ENCODE peak calls at places on chromosomes 3 and 15, in six cellular contexts. X is progenitor cell of endocrine pancreas; G is AG09309; Z is AG04450; N is CD4-positive, alpha-beta T cell; R is fibroblast of the aortic adventitia. P is an unnamed sample.

GRCh38 chr15:22989576-22990477 is 9.7 kb upstream of the CYFIP1 start:
- DNase-seq in X (no peak), G (no peak), Z (no peak), N (no peak), R (no peak), P (no peak)

GRCh38 chr3:13716540-13717221 is 163.2 kb downstream of the WNT7A start:
- DNase-seq in X (peak; percentile 6), G (no peak), Z (no peak), N (no peak), R (no peak), P (no peak)

GRCh38 chr3:157858821-157859220 is 247.4 kb downstream of the SHOX2 start:
- DNase-seq in X (no peak), G (no peak), Z (no peak), N (no peak), R (no peak), P (no peak)

GRCh38 chr3:100047455-100048141 is 66.7 kb downstream of the FILIP1L start:
- DNase-seq in X (no peak), G (peak; percentile 80), Z (peak; percentile 87), N (no peak), R (peak; percentile 59), P (no peak)

GRCh38 chr3:94210256-94210655 is 147.4 kb downstream of the NSUN3 start:
- DNase-seq in X (no peak), G (no peak), Z (no peak), N (no peak), R (no peak), P (no peak)

GRCh38 chr15:29348308-29348914 is 78.8 kb upstream of the NSMCE3 start:
- DNase-seq in X (no peak), G (no peak), Z (peak; percentile 2), N (no peak), R (no peak), P (no peak)

GRCh38 chr3:177831361-177831760 is 634.1 kb upstream of the TBL1XR1 start:
- DNase-seq in X (no peak), G (no peak), Z (no peak), N (no peak), R (no peak), P (no peak)

GRCh38 chr15:39358441-39359041 is 222.3 kb upstream of the THBS1 start:
- DNase-seq in X (no peak), G (no peak), Z (peak; percentile 37), N (no peak), R (peak; percentile 94), P (no peak)

GRCh38 chr3:14175383-14176037 is 2.9 kb downstream of the XPC start:
- DNase-seq in X (no peak), G (no peak), Z (no peak), N (peak; percentile 37), R (peak; percentile 30), P (no peak)

GRCh38 chr3:66464512-66464894 is 36.3 kb downstream of the LRIG1 start:
- DNase-seq in X (no peak), G (no peak), Z (no peak), N (no peak), R (peak; percentile 42), P (no peak)

GRCh38 chr15:83219026-83219425 is 11.4 kb upstream of the HDGFL3 start:
- DNase-seq in X (no peak), G (no peak), Z (no peak), N (no peak), R (peak; percentile 16), P (no peak)

GRCh38 chr3:15405448-15406050 is 21.8 kb downstream of the METTL6 start:
- DNase-seq in X (no peak), G (peak; percentile 27), Z (peak; percentile 23), N (no peak), R (peak; percentile 84), P (no peak)

GRCh38 chr3:31247850-31248618 is 284.7 kb upstream of the STT3B start:
- DNase-seq in X (no peak), G (no peak), Z (no peak), N (no peak), R (no peak), P (no peak)

GRCh38 chr3:45123030-45123429 is 23.1 kb downstream of the CDCP1 start:
- DNase-seq in X (no peak), G (peak; percentile 91), Z (peak; percentile 94), N (no peak), R (peak; percentile 89), P (no peak)

GRCh38 chr3:64928683-64929082 is 240.9 kb upstream of the ADAMTS9 start:
- DNase-seq in X (no peak), G (no peak), Z (no peak), N (no peak), R (no peak), P (no peak)

GRCh38 chr3:134298281-134298680 is 47.6 kb upstream of the RYK start:
- DNase-seq in X (no peak), G (no peak), Z (no peak), N (no peak), R (no peak), P (no peak)

GRCh38 chr3:134300520-134300919 is 49.9 kb upstream of the RYK start:
- DNase-seq in X (no peak), G (no peak), Z (no peak), N (no peak), R (no peak), P (no peak)

GRCh38 chr3:134302674-134303073 is 52.0 kb upstream of the RYK start:
- DNase-seq in X (no peak), G (no peak), Z (no peak), N (no peak), R (no peak), P (no peak)

GRCh38 chr3:134299888-134300206 is 49.2 kb upstream of the RYK start:
- DNase-seq in X (no peak), G (no peak), Z (no peak), N (no peak), R (no peak), P (no peak)

GRCh38 chr3:134299185-134299887 is 48.7 kb upstream of the RYK start:
- DNase-seq in X (no peak), G (no peak), Z (no peak), N (no peak), R (peak; percentile 74), P (no peak)
- TF ChIP-seq CTCF in X (no peak), G (peak; percentile 56), Z (peak; percentile 55), N (no peak), R (peak; percentile 60), P (peak; percentile 18)

DNA sequence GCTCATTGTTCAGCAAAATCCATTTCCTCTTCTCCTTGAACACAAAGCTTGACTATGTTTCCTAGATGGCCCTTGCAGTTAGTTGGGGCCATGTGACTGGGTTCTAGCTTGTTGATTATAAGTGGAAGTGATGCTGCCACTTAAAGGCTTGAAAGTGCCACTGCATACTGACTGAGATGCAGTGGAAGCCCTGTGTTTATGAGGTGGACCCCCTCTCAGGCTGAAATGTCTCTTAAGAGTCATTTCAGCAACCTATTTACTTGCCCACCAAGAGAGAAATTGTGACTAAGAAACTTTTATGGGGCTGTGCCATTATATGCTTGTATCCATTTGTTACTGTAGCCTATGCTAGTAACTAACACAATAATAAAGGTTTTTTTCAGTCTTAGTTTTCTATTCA is 8.4 kb upstream of the ANP32A start:
- DNase-seq in X (no peak), G (no peak), Z (no peak), N (no peak), R (peak; percentile 15), P (no peak)
- TF ChIP-seq CTCF in X (no peak), G (peak; percentile 39), Z (peak; percentile 24), N (peak; percentile 61), R (peak; percentile 36), P (peak; percentile 46)

GRCh38 chr3:179045719-179046402 is 25.7 kb downstream of the ZMAT3 start:
- DNase-seq in X (no peak), G (no peak), Z (no peak), N (no peak), R (no peak), P (no peak)

DNA sequence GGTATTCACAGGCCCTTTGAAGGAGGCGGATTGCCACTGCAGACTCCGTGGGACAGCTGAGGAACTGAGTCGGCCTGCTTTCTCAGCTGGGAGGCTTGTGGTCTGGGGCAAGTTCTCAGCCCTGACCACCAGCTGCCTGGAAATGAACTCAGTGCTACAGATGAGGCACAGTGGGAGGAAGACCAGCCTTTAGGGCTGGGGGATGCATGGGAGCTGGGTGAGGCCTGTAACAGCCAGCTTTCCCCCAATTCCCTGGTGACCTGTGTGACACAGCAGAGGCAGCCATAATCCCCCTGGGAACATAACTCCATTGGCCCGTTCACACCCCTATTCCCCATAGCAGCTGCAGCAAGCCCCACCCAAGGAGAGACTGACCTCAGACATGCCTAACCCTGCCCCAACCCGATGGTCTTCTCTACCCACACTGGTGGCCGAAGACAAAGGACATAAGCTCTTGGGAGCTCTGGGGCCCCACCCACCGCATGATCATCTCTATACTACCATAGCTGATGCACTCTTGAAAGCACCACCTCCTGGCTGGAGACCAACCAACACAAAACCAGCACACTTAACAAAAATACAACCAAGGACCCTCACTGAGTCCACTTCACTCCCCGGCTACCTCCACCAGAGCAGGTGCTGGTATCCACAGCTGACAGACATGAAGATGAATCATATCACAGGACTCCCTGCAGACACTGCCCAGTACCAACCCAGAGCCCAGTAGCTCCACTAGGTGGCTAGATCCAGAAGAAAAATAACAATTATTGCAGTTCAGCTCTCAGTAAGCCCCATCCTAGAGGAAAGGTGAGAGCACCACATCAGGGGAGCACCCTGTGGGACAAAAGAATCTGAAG is 24.9 kb downstream of the ZMAT3 start:
- DNase-seq in X (no peak), G (no peak), Z (no peak), N (no peak), R (no peak), P (no peak)
- TF ChIP-seq CTCF in X (no peak), G (peak; percentile 28), Z (peak; percentile 20), N (no peak), R (no peak), P (no peak)

DNA sequence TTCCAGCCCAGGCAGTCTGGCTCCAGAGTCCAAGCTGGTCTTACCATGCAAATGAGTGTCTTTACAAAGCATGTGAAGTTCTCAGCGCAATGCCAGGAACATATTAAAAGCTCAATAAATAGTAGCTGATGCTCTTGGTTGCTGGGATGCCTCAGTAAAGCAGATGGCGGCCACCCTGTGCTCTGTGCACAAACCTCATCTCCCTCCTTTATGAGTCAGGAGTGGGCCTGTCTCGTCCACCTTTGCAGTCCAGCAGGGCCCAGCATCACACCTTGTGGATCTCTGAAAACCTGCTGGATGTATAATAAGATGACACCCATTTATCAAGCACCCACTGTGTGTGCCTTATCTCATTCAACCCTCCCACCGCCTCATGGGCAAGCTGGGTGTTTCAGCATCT is 42.7 kb downstream of the FAM174B start:
- DNase-seq in X (no peak), G (no peak), Z (no peak), N (no peak), R (no peak), P (no peak)
- TF ChIP-seq CTCF in X (no peak), G (no peak), Z (no peak), N (no peak), R (no peak), P (no peak)

DNA sequence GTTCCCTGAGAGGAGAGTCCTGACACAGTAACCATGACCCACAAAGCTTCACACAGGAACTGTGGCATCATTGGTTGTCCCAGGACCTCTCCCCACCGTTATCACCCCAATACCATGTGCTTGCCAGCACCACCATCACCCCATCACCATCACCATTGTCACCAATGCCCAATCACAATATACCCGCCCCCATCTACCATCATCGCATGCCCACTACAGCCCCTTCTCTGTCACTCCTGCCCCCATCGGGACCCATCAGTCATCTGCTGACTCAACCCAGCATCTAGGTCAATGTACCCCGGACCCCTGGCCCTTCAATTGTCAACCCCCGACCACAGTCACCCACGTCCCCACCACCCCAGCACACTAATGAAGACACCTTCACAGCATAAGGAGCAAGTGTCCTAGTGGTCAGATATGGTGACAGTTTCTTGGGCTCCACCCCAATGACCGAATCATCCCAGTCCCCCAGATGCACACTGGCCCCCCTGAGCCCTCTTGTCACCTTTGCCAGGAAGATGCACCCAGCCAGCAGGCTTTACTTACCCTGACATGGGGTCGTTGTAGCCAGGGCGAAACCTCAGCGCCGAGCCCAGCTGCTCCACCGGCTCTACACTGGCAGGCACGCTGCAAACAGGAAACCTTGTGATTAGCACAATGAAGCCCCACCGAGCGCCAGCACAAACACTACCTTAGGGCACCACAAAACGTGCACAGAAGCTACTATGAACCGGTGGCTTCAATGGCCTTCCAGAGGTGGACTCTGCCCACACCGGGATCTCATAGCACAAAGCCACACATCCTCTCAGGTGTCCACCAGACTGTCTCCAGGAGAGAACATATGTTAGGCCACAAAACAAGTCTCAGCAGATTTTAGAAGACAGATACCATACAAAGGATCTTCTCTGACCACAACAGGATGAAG is 25.1 kb downstream of the SHISA5 start:
- DNase-seq in X (no peak), G (no peak), Z (no peak), N (peak; percentile 51), R (no peak), P (no peak)
- TF ChIP-seq CTCF in X (no peak), G (no peak), Z (no peak), N (no peak), R (no peak), P (no peak)

P was measured in D721Med.